ENCODE peak calls at places on chromosomes 16 and 17, in four cellular contexts. One of them, this sample, is unnamed.

GRCh38 chr16:17515421-17516210 is 44.9 kb upstream of the XYLT1 start:
- DNase-seq in NCI-H345: no peak
- DNase-seq in heart right ventricle: no peak
- DNase-seq in A172: no peak
- DNase-seq in this sample: no peak

GRCh38 chr17:17985555-17985954 is 12.9 kb downstream of the DRC3 start:
- DNase-seq in heart right ventricle: no peak
- DNase-seq in NCI-H345: no peak
- DNase-seq in A172: no peak
- DNase-seq in this sample: no peak

GRCh38 chr17:81131486-81132196 is 33.7 kb upstream of the PVALEF start:
- DNase-seq in NCI-H345: no peak
- DNase-seq in A172: no peak
- DNase-seq in heart right ventricle: no peak
- DNase-seq in this sample: no peak

GRCh38 chr16:28187595-28188004 is 24.2 kb downstream of the XPO6 start:
- DNase-seq in NCI-H345: no peak
- DNase-seq in heart right ventricle: no peak
- DNase-seq in A172: no peak
- DNase-seq in this sample: no peak

GRCh38 chr16:57134982-57135381 is 42.6 kb downstream of the CPNE2 start:
- DNase-seq in A172: no peak
- DNase-seq in heart right ventricle: no peak
- DNase-seq in NCI-H345: no peak
- DNase-seq in this sample: peak

GRCh38 chr17:4948997-4949320 is 629 bp upstream of the PFN1 start:
- DNase-seq in NCI-H345: peak
- DNase-seq in heart right ventricle: peak
- DNase-seq in A172: peak
- DNase-seq in this sample: peak

GRCh38 chr17:6636616-6637457 is 3.7 kb downstream of the KIAA0753 start:
- DNase-seq in heart right ventricle: no peak
- DNase-seq in A172: no peak
- DNase-seq in NCI-H345: no peak
- DNase-seq in this sample: peak

GRCh38 chr17:17947309-17947708 is 24.9 kb downstream of the TOM1L2 start:
- DNase-seq in A172: no peak
- DNase-seq in NCI-H345: no peak
- DNase-seq in heart right ventricle: no peak
- DNase-seq in this sample: no peak

GRCh38 chr17:33564146-33564545 is 271.1 kb upstream of the ASIC2 start:
- DNase-seq in NCI-H345: no peak
- DNase-seq in heart right ventricle: no peak
- DNase-seq in A172: no peak
- DNase-seq in this sample: no peak

GRCh38 chr17:44947461-44948314 is at the start of gene KIF18B:
- DNase-seq in NCI-H345: peak
- DNase-seq in A172: peak
- DNase-seq in heart right ventricle: peak
- DNase-seq in this sample: peak

GRCh38 chr17:46118969-46119368 is 74.3 kb downstream of the KANSL1 start:
- DNase-seq in A172: no peak
- DNase-seq in NCI-H345: no peak
- DNase-seq in heart right ventricle: no peak
- DNase-seq in this sample: no peak

GRCh38 chr16:87145181-87146176 is 171.7 kb downstream of the C16orf95 start:
- DNase-seq in heart right ventricle: no peak
- DNase-seq in NCI-H345: no peak
- DNase-seq in A172: peak
- DNase-seq in this sample: no peak

GRCh38 chr17:34619687-34620217 is 40.4 kb downstream of the TMEM132E start:
- DNase-seq in NCI-H345: peak
- DNase-seq in heart right ventricle: no peak
- DNase-seq in A172: no peak
- DNase-seq in this sample: no peak

GRCh38 chr17:17943281-17943984 is 28.8 kb downstream of the TOM1L2 start:
- DNase-seq in NCI-H345: no peak
- DNase-seq in heart right ventricle: no peak
- DNase-seq in A172: no peak
- DNase-seq in this sample: no peak

GRCh38 chr17:58313815-58314705 is 14.5 kb downstream of the TSPOAP1 start:
- DNase-seq in A172: no peak
- DNase-seq in NCI-H345: peak
- DNase-seq in heart right ventricle: no peak
- DNase-seq in this sample: no peak

GRCh38 chr16:85201566-85201965 is 89.3 kb upstream of the CIBAR2 start:
- DNase-seq in A172: no peak
- DNase-seq in NCI-H345: no peak
- DNase-seq in heart right ventricle: no peak
- DNase-seq in this sample: no peak

GRCh38 chr16:77467929-77468328 is 33.1 kb upstream of the ADAMTS18 start:
- DNase-seq in heart right ventricle: no peak
- DNase-seq in A172: no peak
- DNase-seq in NCI-H345: no peak
- DNase-seq in this sample: no peak

GRCh38 chr16:15399317-15399716 is 3.8 kb downstream of the MPV17L start:
- DNase-seq in NCI-H345: no peak
- DNase-seq in heart right ventricle: no peak
- DNase-seq in A172: no peak
- DNase-seq in this sample: no peak

GRCh38 chr17:64448665-64449512 is at the start of gene MILR1:
- DNase-seq in A172: peak
- DNase-seq in NCI-H345: no peak
- DNase-seq in heart right ventricle: no peak
- DNase-seq in this sample: no peak

GRCh38 chr16:78925071-78925714 is 675.3 kb downstream of the MAF start:
- DNase-seq in A172: no peak
- DNase-seq in NCI-H345: no peak
- DNase-seq in heart right ventricle: peak
- DNase-seq in this sample: no peak

GRCh38 chr16:70656712-70657263 is 10.4 kb downstream of the IL34 start:
- DNase-seq in A172: no peak
- DNase-seq in heart right ventricle: no peak
- DNase-seq in NCI-H345: no peak
- DNase-seq in this sample: no peak

GRCh38 chr17:81200695-81201580 is 21.8 kb downstream of the CEP131 start:
- DNase-seq in A172: peak
- DNase-seq in heart right ventricle: no peak
- DNase-seq in NCI-H345: no peak
- DNase-seq in this sample: no peak

GRCh38 chr16:89286096-89286495 is 68.6 kb downstream of the ZNF778 start:
- DNase-seq in heart right ventricle: no peak
- DNase-seq in NCI-H345: no peak
- DNase-seq in A172: no peak
- DNase-seq in this sample: no peak

GRCh38 chr16:65600629-65601028 is 478.8 kb upstream of the CDH11 start:
- DNase-seq in A172: no peak
- DNase-seq in NCI-H345: no peak
- DNase-seq in heart right ventricle: no peak
- DNase-seq in this sample: no peak

GRCh38 chr17:43956222-43956621 is 2.5 kb upstream of the PYY start:
- DNase-seq in A172: no peak
- DNase-seq in heart right ventricle: no peak
- DNase-seq in NCI-H345: no peak
- DNase-seq in this sample: peak

GRCh38 chr17:11279776-11280344 is 38.8 kb downstream of the SHISA6 start:
- DNase-seq in A172: no peak
- DNase-seq in NCI-H345: no peak
- DNase-seq in heart right ventricle: no peak
- DNase-seq in this sample: no peak

GRCh38 chr16:89473791-89474414 is 16.5 kb downstream of the ANKRD11 start:
- DNase-seq in A172: no peak
- DNase-seq in heart right ventricle: no peak
- DNase-seq in NCI-H345: no peak
- DNase-seq in this sample: no peak

GRCh38 chr17:57892820-57893595 is 43.2 kb upstream of the MRPS23 start:
- DNase-seq in A172: peak
- DNase-seq in NCI-H345: no peak
- DNase-seq in heart right ventricle: peak
- DNase-seq in this sample: peak

GRCh38 chr16:86318119-86318518 is 192.2 kb upstream of the FOXF1 start:
- DNase-seq in A172: no peak
- DNase-seq in heart right ventricle: no peak
- DNase-seq in NCI-H345: no peak
- DNase-seq in this sample: no peak